ENCODE peak calls at places on chromosomes 7 and 10, in nine cellular contexts. F, D, B, S, K, I, E, O and A are unnamed samples.

GRCh38 chr10:60192986-60193385 is 196.7 kb downstream of the ANK3 start:
- DNase-seq in O (no peak), K (peak), D (no peak), S (no peak), B (no peak), E (no peak), I (no peak), F (no peak), A (no peak)

GRCh38 chr10:123669901-123670300 is 3.7 kb downstream of the GPR26 start:
- DNase-seq in D (no peak), S (no peak), F (no peak), I (no peak), B (no peak), E (no peak), O (no peak), K (no peak), A (no peak)

GRCh38 chr10:69324583-69324982 is 46.3 kb downstream of the HK1 start:
- DNase-seq in E (no peak), B (no peak), O (no peak), S (no peak), F (no peak), I (no peak), K (no peak), D (no peak), A (no peak)

GRCh38 chr7:129126314-129126713 is 18.2 kb upstream of the TSPAN33 start:
- DNase-seq in E (no peak), B (no peak), S (no peak), O (no peak), I (no peak), F (no peak), D (no peak), K (no peak), A (no peak)

GRCh38 chr10:61815505-61815904 is 86.0 kb upstream of the ARID5B start:
- DNase-seq in B (no peak), O (no peak), E (no peak), D (no peak), S (no peak), I (no peak), F (no peak), K (no peak), A (no peak)

GRCh38 chr10:111295788-111296187 is 219.0 kb downstream of the ADRA2A start:
- DNase-seq in B (no peak), S (no peak), I (no peak), K (no peak), D (no peak), O (no peak), F (no peak), E (no peak), A (peak)

GRCh38 chr10:121409466-121410104 is 188.7 kb downstream of the FGFR2 start:
- DNase-seq in F (no peak), K (no peak), D (no peak), S (no peak), B (no peak), E (no peak), O (no peak), I (no peak), A (peak)

GRCh38 chr7:101271021-101271420 is 26.1 kb upstream of the FIS1 start:
- DNase-seq in F (no peak), E (no peak), B (no peak), I (no peak), S (no peak), D (no peak), O (no peak), K (no peak), A (no peak)

GRCh38 chr7:155439311-155440017 is 18.5 kb upstream of the EN2 start:
- DNase-seq in B (no peak), O (no peak), S (no peak), D (no peak), I (no peak), K (no peak), E (no peak), F (no peak), A (no peak)

GRCh38 chr7:31373337-31374289 is 33.1 kb upstream of the NEUROD6 start:
- DNase-seq in S (no peak), D (no peak), F (peak), B (peak), I (peak), E (peak), K (peak), O (peak), A (no peak)

GRCh38 chr7:100198266-100198665 is 20.5 kb downstream of the STAG3 start:
- DNase-seq in F (no peak), O (no peak), D (no peak), E (no peak), S (no peak), K (no peak), I (no peak), B (no peak), A (no peak)

GRCh38 chr10:114042895-114043531 is 653 bp upstream of the ADRB1 start:
- DNase-seq in O (no peak), D (peak), K (peak), F (no peak), I (peak), B (peak), E (peak), S (no peak), A (no peak)

DNA sequence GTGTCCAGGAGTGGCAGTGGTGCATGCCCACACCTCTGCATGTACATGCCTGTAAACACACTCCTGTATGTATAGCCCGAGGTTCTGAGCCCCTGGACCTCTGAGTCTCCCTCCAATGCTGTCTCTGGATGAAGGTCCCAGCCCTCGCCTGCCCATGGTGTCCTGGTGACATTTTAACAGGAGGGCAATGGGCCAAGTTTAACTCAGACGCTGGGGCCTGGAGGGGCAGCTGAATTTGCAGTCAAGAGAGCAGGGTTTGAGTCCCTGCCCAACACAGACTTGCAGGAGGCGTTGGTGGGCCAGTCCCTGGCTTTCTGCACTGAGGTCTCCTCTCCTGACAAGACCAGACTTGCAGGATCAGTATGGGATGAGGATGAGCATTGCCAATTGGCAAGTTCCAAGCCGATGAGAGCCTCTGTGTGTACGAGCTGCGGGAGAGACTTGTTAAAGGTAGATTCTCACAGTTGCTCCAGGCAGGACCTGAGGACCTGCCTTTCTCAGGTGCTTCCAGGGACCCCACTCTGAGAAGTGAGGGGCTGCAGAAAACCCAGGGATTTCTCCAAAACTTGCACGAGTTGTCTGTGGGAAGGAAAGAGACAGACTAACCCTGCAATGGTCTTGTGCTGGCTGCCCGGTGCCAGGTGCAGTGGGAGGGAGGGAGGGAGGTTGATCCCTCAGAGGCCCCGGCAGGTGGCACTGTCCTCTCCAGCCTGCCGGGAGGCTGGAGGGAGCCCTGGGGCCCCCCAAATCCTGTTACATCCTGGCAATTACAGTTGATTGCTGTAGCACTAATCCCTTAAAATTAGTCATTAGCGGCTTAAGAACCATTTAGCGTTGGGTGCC is 142.0 kb downstream of the ELFN1 start:
- DNase-seq in B (peak), S (no peak), F (no peak), D (peak), O (no peak), E (peak), I (no peak), K (peak), A (peak)
- TF ChIP-seq CTCF in B (peak), S (no peak), F (peak), D (no peak), O (no peak), E (no peak), I (no peak), K (peak), A (peak)

DNA sequence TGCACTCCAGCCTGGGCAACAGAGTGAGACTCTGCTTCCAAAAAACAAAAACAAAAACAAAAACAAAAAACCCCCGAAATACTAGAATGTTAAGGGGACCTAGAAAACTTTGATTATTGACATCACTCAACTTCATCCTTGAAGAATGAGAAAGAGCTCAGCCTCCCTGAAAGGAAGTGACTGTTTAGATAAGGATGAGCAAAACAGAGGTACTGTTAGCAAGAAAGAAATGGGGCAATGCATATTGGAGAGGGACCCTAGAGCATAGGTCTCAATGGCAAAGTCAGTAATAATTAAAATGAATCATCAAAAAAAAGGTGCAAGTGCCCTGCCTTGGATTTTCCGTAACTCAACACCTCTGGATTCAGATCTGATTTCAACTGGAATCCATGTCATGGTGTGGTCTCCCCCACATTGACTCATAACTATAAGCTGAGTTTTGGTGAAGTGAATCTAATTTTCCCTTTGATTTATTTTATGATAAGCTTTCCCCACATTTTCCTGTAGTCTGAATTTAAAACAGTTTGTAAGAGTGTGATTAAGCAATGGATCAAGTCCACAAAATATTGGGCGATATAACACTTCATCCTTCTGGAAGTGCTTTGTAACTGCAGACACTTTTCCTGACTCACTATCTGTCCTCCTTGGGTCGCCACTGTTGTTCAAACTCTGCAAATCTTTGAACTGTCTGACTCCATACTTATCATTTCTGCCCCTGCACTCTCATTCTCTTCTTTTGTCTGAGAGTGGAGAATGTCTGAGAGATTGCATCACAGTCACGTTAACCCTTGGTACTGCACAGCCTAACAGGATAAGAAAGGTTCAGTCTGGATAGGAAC is 224.8 kb upstream of the LYZL1 start:
- DNase-seq in F (peak), I (no peak), S (no peak), K (no peak), B (peak), D (no peak), O (no peak), E (no peak), A (no peak)
- TF ChIP-seq EP300 in F (no peak), I (no peak), S (no peak), K (no peak), B (peak), D (no peak), O (no peak), E (no peak), A (no peak)

GRCh38 chr10:14652067-14652466 is 122.6 kb downstream of the FAM107B start:
- DNase-seq in F (no peak), S (no peak), E (no peak), B (no peak), D (no peak), K (peak), I (no peak), O (no peak), A (no peak)

GRCh38 chr10:14645239-14645960 is 129.3 kb downstream of the FAM107B start:
- DNase-seq in E (no peak), K (no peak), B (no peak), I (no peak), D (no peak), O (no peak), F (no peak), S (no peak), A (no peak)

GRCh38 chr10:14648936-14649335 is 125.8 kb downstream of the FAM107B start:
- DNase-seq in I (no peak), K (no peak), E (no peak), B (no peak), O (no peak), F (no peak), S (no peak), D (no peak), A (no peak)

GRCh38 chr10:14649739-14650138 is 125.0 kb downstream of the FAM107B start:
- DNase-seq in B (no peak), D (no peak), I (no peak), F (no peak), O (no peak), E (no peak), S (no peak), K (no peak), A (no peak)

GRCh38 chr10:14648042-14648765 is 126.5 kb downstream of the FAM107B start:
- DNase-seq in D (no peak), S (no peak), I (peak), F (no peak), O (peak), E (peak), B (no peak), K (peak), A (no peak)
- H3K4me3 ChIP-seq in D (no peak), S (no peak), I (no peak), F (no peak), O (no peak), E (peak), B (no peak), K (no peak), A (peak)

DNA sequence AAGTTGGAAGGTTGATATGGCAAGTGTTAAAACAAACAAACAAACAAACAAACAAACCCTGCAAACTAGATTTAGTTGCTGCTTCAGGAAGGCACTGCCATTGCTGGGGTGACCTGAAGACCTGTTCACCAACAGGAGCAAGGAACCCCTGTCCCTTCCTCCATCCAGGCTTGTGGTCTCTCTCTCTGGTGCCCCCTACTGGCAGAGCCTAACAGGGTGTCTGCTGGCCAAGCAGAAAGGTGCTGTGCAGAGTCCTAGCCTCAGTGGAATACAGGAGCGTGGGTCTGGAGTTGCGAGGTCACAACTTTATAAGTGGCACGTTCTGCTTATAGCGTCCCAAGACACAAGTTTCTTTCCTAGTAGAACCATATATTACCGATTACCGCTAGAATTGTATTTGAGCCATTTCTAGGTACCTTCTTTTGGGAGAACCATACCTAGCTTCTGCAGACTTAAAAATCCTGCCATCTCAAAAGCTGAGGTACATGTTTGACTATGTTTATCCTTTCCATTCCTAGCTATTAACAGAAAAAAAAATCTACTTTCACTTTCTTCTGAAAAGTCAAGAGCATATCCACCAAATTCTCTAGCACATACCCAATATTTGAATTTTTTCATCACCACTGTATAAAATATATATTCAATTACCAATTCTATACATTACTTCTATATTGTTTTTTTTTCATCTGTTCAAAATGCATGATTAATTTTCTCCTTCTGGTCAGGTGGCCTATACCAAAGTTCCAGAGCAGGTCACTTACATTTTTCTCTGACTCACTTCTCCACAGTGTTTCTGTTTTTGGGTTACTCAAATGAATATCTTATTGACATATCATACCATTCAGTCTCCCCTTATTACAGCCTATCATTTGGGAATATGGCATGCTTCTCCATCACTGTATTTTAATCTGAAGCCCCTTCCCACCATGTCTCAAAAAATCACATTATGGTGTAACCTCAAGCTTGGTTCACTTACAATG is 29.1 kb upstream of the CALD1 start:
- DNase-seq in F (peak), K (peak), E (peak), B (peak), S (peak), I (peak), O (peak), D (no peak), A (no peak)
- TF ChIP-seq CTCF in F (peak), K (peak), E (no peak), B (peak), S (peak), I (peak), O (peak), D (peak), A (peak)

GRCh38 chr7:142873281-142873784 is 12.2 kb downstream of the TRPV6 start:
- DNase-seq in D (no peak), S (no peak), B (peak), E (peak), O (no peak), I (no peak), K (peak), F (peak), A (no peak)

GRCh38 chr7:142873871-142874270 is 11.7 kb downstream of the TRPV6 start:
- DNase-seq in B (no peak), K (no peak), S (no peak), O (no peak), F (no peak), E (no peak), I (no peak), D (no peak), A (no peak)

GRCh38 chr7:142871260-142872105 is 14.1 kb downstream of the TRPV6 start:
- DNase-seq in I (no peak), F (no peak), E (no peak), O (no peak), K (no peak), D (no peak), S (no peak), B (no peak), A (no peak)

GRCh38 chr7:142870575-142871259 is 14.8 kb downstream of the TRPV6 start:
- DNase-seq in K (no peak), E (no peak), B (no peak), D (no peak), O (no peak), S (no peak), I (no peak), F (no peak), A (no peak)

DNA sequence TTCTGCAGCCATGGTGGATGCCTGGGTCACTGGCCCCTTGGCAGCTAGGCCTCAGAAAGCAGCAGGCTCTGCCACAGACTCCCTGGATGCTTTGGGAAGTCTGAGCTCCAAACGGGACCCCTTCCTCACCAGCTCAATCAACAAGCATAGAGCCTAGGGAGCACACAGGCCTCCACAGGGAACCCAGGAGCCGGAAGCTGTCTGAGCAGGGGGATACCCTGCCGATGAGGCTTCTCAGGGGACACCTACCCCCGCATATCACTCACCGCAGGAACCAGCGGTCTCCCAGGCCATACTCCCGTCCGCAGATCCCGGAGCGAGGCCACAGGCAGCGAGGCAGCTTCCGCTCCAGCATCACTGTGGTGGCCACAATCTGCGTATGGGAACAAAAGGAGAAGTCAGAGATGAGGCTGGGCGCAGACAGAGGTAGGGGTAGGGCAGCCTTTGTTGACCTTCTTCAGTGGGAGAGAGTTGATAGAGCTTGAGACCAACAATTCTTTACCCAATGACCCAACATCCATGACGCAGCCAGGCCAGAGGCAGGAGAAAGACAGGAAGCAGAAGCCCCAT is 13.4 kb downstream of the TRPV6 start:
- DNase-seq in D (no peak), O (no peak), S (no peak), I (no peak), K (no peak), F (no peak), E (no peak), B (no peak), A (no peak)
- TF ChIP-seq EP300 in D (no peak), O (no peak), S (no peak), I (no peak), K (no peak), F (no peak), E (no peak), B (no peak), A (no peak)

DNA sequence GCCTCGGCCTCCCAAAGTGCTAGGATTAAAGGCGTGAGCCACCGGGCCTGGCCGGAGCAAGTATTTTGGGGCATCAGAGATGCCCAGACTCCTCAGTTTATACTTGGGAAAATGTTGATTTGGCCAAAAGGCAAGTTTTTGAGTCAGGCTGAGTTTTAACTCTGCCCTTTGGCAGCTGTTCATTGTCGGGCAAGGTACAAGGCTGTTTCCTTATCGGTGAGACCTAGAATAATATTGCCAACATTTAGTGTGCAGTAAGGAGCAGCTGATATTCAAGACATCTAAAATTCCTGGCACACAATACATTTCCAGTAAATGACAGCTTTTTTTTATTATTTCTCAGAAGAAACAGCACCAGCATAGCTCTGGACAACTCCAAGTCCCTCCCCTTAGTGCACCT is 147.6 kb upstream of the C7orf33 start:
- DNase-seq in I (peak), K (no peak), E (no peak), D (no peak), F (no peak), B (no peak), O (no peak), S (no peak), A (no peak)
- H3K4me3 ChIP-seq in I (no peak), K (no peak), E (no peak), D (no peak), F (no peak), B (no peak), O (no peak), S (no peak), A (no peak)

GRCh38 chr7:90309872-90310271 is 11.2 kb downstream of the FAM237B start:
- DNase-seq in S (no peak), F (no peak), B (no peak), E (no peak), O (no peak), I (no peak), D (no peak), K (no peak), A (no peak)
- TF ChIP-seq CTCF in S (no peak), F (no peak), B (no peak), E (no peak), O (no peak), I (no peak), D (no peak), K (no peak), A (no peak)

GRCh38 chr10:45302573-45302972 is 12.8 kb downstream of the OR13A1 start:
- DNase-seq in O (no peak), I (no peak), B (no peak), E (no peak), K (no peak), S (no peak), D (no peak), F (peak), A (no peak)
- TF ChIP-seq EP300 in O (no peak), I (no peak), B (no peak), E (no peak), K (no peak), S (no peak), D (no peak), F (no peak), A (no peak)